ENCODE peak calls at places on chromosomes 5 and 9, in six cellular contexts. X, O, J, C, F and E are unnamed samples.

GRCh38 chr9:116337015-116337414 is 183.4 kb downstream of the PAPPA start:
- DNase-seq in X (no peak), O (no peak), J (no peak), C (no peak), F (no peak), E (no peak)

GRCh38 chr9:127509261-127509954 is 58.1 kb downstream of the LRSAM1 start:
- DNase-seq in X (peak; percentile 64), O (no peak), J (no peak), C (no peak), F (no peak), E (no peak)

GRCh38 chr5:166720026-166720425 is 1571.4 kb upstream of the WWC1 start:
- DNase-seq in X (no peak), O (no peak), J (no peak), C (no peak), F (no peak), E (no peak)

GRCh38 chr5:142972064-142972463 is 201.9 kb downstream of the ARHGAP26 start:
- DNase-seq in X (no peak), O (no peak), J (no peak), C (no peak), F (no peak), E (no peak)

GRCh38 chr9:79670269-79670961 is 98.7 kb downstream of the TLE4 start:
- DNase-seq in X (no peak), O (no peak), J (no peak), C (peak; percentile 76), F (no peak), E (no peak)

GRCh38 chr5:16957305-16958165 is 21.4 kb upstream of the MYO10 start:
- DNase-seq in X (no peak), O (no peak), J (no peak), C (no peak), F (no peak), E (no peak)

GRCh38 chr5:54610197-54610898 is 92.8 kb downstream of the SNX18 start:
- DNase-seq in X (no peak), O (peak; percentile 13), J (no peak), C (no peak), F (no peak), E (no peak)

GRCh38 chr9:89427621-89428221 is 70.2 kb downstream of the SEMA4D start:
- DNase-seq in X (no peak), O (no peak), J (no peak), C (no peak), F (no peak), E (no peak)

GRCh38 chr5:163888366-163888765 is 382.9 kb downstream of the MAT2B start:
- DNase-seq in X (no peak), O (no peak), J (no peak), C (no peak), F (no peak), E (no peak)

GRCh38 chr9:117303643-117304230 is 111.1 kb downstream of the ASTN2 start:
- DNase-seq in X (no peak), O (no peak), J (no peak), C (no peak), F (no peak), E (no peak)

GRCh38 chr5:92337772-92338234 is 954.7 kb upstream of the ARRDC3 start:
- DNase-seq in X (no peak), O (no peak), J (no peak), C (no peak), F (no peak), E (no peak)

GRCh38 chr9:98974994-98975712 is 31.4 kb downstream of the COL15A1 start:
- DNase-seq in X (peak; percentile 90), O (peak; percentile 89), J (peak; percentile 84), C (peak; percentile 75), F (no peak), E (no peak)

GRCh38 chr5:119220576-119221197 is 135.1 kb upstream of the TNFAIP8 start:
- DNase-seq in X (no peak), O (no peak), J (no peak), C (no peak), F (no peak), E (no peak)

GRCh38 chr5:123756325-123756664 is 244.3 kb downstream of the CSNK1G3 start:
- DNase-seq in X (no peak), O (no peak), J (no peak), C (no peak), F (no peak), E (no peak)

GRCh38 chr9:72971411-72971810 is 18.6 kb upstream of the ALDH1A1 start:
- DNase-seq in X (no peak), O (no peak), J (no peak), C (no peak), F (no peak), E (no peak)

GRCh38 chr5:136295914-136296313 is 69.4 kb downstream of the TRPC7 start:
- DNase-seq in X (no peak), O (no peak), J (no peak), C (no peak), F (no peak), E (no peak)

GRCh38 chr9:78196258-78196657 is 39.6 kb upstream of the CEP78 start:
- DNase-seq in X (no peak), O (no peak), J (no peak), C (no peak), F (no peak), E (no peak)

GRCh38 chr9:37591775-37592107 is 656 bp downstream of the TOMM5 start:
- DNase-seq in X (no peak), O (no peak), J (no peak), C (no peak), F (no peak), E (no peak)

GRCh38 chr9:133226219-133227171 is 17.4 kb upstream of the OBP2B start:
- DNase-seq in X (peak; percentile 40), O (no peak), J (no peak), C (no peak), F (no peak), E (no peak)

GRCh38 chr5:151251001-151251551 is 1.9 kb upstream of the GM2A start:
- DNase-seq in X (no peak), O (peak; percentile 19), J (no peak), C (no peak), F (no peak), E (no peak)

DNA sequence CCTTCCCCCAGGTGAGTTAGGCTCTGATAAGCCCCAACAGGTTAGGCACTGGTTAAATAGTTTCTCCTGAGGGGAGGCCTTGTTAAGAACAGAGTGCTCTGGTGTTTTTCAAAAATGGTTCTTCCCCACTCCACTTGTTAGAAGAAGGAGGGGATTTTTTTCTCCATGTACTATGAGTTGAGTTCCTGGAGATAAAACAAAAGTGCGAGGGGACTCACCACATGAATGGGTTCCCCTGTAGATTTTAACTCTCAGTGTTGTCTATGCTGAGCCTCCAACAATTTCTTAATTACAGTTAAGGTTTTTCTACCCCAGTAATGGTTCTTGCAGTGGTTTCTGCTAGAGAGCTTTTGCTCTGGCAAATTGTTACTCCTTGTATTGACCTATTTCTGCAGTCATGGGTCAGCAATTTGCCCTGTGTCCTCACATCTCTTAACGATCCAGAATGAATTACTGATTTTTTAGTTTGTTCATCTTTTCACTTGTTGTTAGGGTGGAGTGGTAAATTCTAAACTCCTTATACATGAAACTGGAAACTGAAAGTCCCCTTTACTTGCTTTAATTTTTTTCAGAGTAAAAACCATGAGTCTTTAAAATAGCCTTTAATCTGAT is 44.4 kb downstream of the SCAMP1 start:
- DNase-seq in X (no peak), O (no peak), J (no peak), C (no peak), F (no peak), E (no peak)
- H3K27ac ChIP-seq in X (no peak overlapping the region), O (no peak overlapping the region), J (no peak overlapping the region), C (no peak overlapping the region), F (no peak overlapping the region), E (no peak overlapping the region)

GRCh38 chr9:130937146-130938076 is 1.6 kb downstream of the FIBCD1 start:
- DNase-seq in X (no peak), O (no peak), J (no peak), C (no peak), F (no peak), E (no peak)

GRCh38 chr9:130934702-130935659 is 4.1 kb downstream of the FIBCD1 start:
- DNase-seq in X (no peak), O (no peak), J (no peak), C (no peak), F (no peak), E (no peak)

GRCh38 chr9:130936285-130937117 is 2.5 kb downstream of the FIBCD1 start:
- DNase-seq in X (peak; percentile 81), O (peak; percentile 18), J (peak; percentile 78), C (peak; percentile 83), F (no peak), E (no peak)

GRCh38 chr9:130934246-130934645 is 4.8 kb downstream of the FIBCD1 start:
- DNase-seq in X (no peak), O (no peak), J (no peak), C (no peak), F (no peak), E (no peak)

GRCh38 chr9:130935660-130936271 is 3.3 kb downstream of the FIBCD1 start:
- DNase-seq in X (no peak), O (no peak), J (no peak), C (no peak), F (no peak), E (no peak)
- H3K27ac ChIP-seq in X (no peak overlapping the region), O (no peak overlapping the region), J (peak overlapping the region; percentile 11), C (peak overlapping the region; percentile 24), F (no peak overlapping the region), E (no peak overlapping the region)

GRCh38 chr5:141618030-141618803 is 583 bp downstream of the DIAPH1 start:
- DNase-seq in X (peak; percentile 70), O (peak; percentile 71), J (peak; percentile 80), C (peak; percentile 78), F (no peak), E (no peak)

GRCh38 chr5:141628175-141628788 is 8.4 kb downstream of the HDAC3 start:
- DNase-seq in X (no peak), O (no peak), J (no peak), C (no peak), F (no peak), E (no peak)

GRCh38 chr5:141618804-141619554 is at the start of gene DIAPH1:
- DNase-seq in X (peak; percentile 98), O (peak; percentile 99), J (peak; percentile 96), C (peak; percentile 97), F (peak; percentile 90), E (peak; percentile 92)

GRCh38 chr5:141623621-141624020 is 4.8 kb upstream of the DIAPH1 start:
- DNase-seq in X (no peak), O (no peak), J (no peak), C (no peak), F (no peak), E (no peak)

DNA sequence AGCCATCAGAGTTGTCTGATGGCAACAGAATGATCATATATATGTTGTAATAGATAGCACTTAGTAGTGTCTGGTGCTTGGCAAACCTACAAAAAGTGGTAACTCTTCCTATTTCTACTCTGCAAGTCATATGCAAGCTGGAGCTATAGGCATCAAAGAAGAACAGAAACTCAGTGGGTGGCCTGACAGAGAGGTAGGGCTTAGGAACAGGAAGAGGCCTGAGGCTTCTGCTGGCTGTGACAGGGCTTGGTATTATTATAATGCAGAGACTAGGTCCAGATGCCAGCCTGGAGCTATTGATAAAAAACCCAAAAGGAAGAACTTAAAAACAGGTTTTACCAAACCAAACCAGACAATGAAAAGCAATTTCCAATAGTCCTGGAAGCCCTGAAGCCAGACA is 4.4 kb upstream of the DIAPH1 start:
- DNase-seq in X (no peak), O (no peak), J (no peak), C (no peak), F (no peak), E (no peak)
- H3K27ac ChIP-seq in X (no peak overlapping the region), O (no peak overlapping the region), J (no peak overlapping the region), C (no peak overlapping the region), F (no peak overlapping the region), E (no peak overlapping the region)

DNA sequence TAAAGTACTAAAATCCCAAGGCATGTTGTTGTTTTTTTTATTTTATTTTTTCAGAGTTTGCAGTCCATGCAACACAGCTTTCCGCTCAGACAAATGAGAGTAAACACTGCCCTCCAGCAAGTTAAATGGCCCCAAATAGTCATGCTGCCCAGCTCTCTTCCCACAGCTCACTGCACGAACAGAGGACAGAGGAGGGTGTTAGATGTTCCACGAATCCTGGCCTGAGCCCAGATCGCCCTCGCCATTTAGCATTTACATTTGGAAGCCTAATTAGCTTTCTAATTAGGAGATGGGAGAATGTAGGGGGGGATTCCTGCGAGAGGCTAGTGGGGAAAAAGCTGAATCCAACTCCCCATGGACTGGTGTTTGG is 1.9 kb downstream of the NIM1K start:
- DNase-seq in X (no peak), O (no peak), J (no peak), C (no peak), F (no peak), E (peak; percentile 56)
- H3K27ac ChIP-seq in X (no peak overlapping the region), O (peak overlapping the region; percentile 55), J (peak overlapping the region; percentile 31), C (no peak overlapping the region), F (no peak overlapping the region), E (peak overlapping the region; percentile 91)